ENCODE peak calls at places on chromosome 15, in nine cellular contexts. J, Y, T, C, H, K, R, D and U are unnamed samples.

GRCh38 chr15:67097893-67098740 is 32.7 kb downstream of the SMAD3 start:
- DNase-seq in Y (no peak), R (no peak), C (no peak), T (no peak), J (no peak), D (no peak), H (peak), K (no peak), U (no peak)

GRCh38 chr15:84684092-84684491 is 26.1 kb upstream of the NMB start:
- DNase-seq in Y (no peak), C (peak), T (no peak), H (no peak), K (no peak), D (no peak), R (no peak), J (no peak), U (no peak)

GRCh38 chr15:80694624-80695098 is 449 bp upstream of the ABHD17C start:
- DNase-seq in T (no peak), D (no peak), C (peak), J (no peak), R (peak), K (no peak), Y (no peak), H (no peak), U (no peak)

GRCh38 chr15:64455951-64456350 is 4.4 kb upstream of the ZNF609 start:
- DNase-seq in K (no peak), Y (no peak), H (peak), D (no peak), R (no peak), J (no peak), T (no peak), C (no peak), U (no peak)

GRCh38 chr15:93974804-93975481 is 256.4 kb upstream of the MCTP2 start:
- DNase-seq in D (no peak), T (no peak), H (peak), J (peak), R (no peak), Y (no peak), C (no peak), K (no peak), U (no peak)

GRCh38 chr15:65414841-65415621 is 7.7 kb downstream of the IGDCC4 start:
- DNase-seq in R (no peak), T (no peak), H (no peak), D (no peak), J (no peak), Y (no peak), C (no peak), K (peak), U (peak)

GRCh38 chr15:73873889-73874511 is 636 bp downstream of the TBC1D21 start:
- DNase-seq in Y (peak), K (no peak), R (peak), D (no peak), H (no peak), C (peak), J (no peak), T (no peak), U (no peak)

GRCh38 chr15:71447328-71448250 is 332.3 kb downstream of the THSD4 start:
- DNase-seq in T (no peak), Y (no peak), J (no peak), D (no peak), K (no peak), R (no peak), C (peak), H (no peak), U (no peak)

GRCh38 chr15:59388670-59389069 is 16.0 kb upstream of the MYO1E start:
- DNase-seq in D (no peak), C (peak), R (no peak), H (no peak), K (no peak), Y (no peak), J (no peak), T (no peak), U (no peak)

GRCh38 chr15:87200149-87200548 is 1056.4 kb downstream of the NTRK3 start:
- DNase-seq in K (no peak), C (no peak), R (no peak), J (no peak), D (no peak), H (no peak), Y (no peak), T (no peak), U (no peak)

GRCh38 chr15:67120839-67121540 is 55.6 kb downstream of the SMAD3 start:
- DNase-seq in C (peak), J (no peak), K (no peak), Y (peak), D (peak), R (peak), H (peak), T (peak), U (no peak)